ENCODE peak calls at places on chromosomes 3 and 15, in nine cellular contexts. One of them, this sample, is unnamed.

GRCh38 chr15:64690008-64690407 is 85.4 kb downstream of the RBPMS2 start:
- DNase-seq in tibial nerve: no peak
- DNase-seq in spleen: no peak
- DNase-seq in choroid plexus epithelial cell: no peak
- DNase-seq in HFF-Myc: no peak
- DNase-seq in A549: no peak
- DNase-seq in OCI-LY7: no peak
- DNase-seq in fibroblast of villous mesenchyme: no peak
- DNase-seq in heart left ventricle: no peak
- DNase-seq in this sample: no peak

GRCh38 chr15:29686079-29686425 is 136.2 kb downstream of the TJP1 start:
- DNase-seq in OCI-LY7: no peak
- DNase-seq in fibroblast of villous mesenchyme: no peak
- DNase-seq in heart left ventricle: no peak
- DNase-seq in tibial nerve: no peak
- DNase-seq in A549: no peak
- DNase-seq in HFF-Myc: no peak
- DNase-seq in choroid plexus epithelial cell: no peak
- DNase-seq in spleen: no peak
- DNase-seq in this sample: no peak

GRCh38 chr3:177312491-177312890 is 115.2 kb upstream of the TBL1XR1 start:
- DNase-seq in HFF-Myc: no peak
- DNase-seq in tibial nerve: no peak
- DNase-seq in A549: no peak
- DNase-seq in OCI-LY7: no peak
- DNase-seq in choroid plexus epithelial cell: no peak
- DNase-seq in heart left ventricle: no peak
- DNase-seq in spleen: no peak
- DNase-seq in fibroblast of villous mesenchyme: no peak
- DNase-seq in this sample: no peak

GRCh38 chr15:74789171-74789627 is 7.3 kb downstream of the CSK start:
- DNase-seq in A549: no peak
- DNase-seq in tibial nerve: no peak
- DNase-seq in choroid plexus epithelial cell: no peak
- DNase-seq in HFF-Myc: no peak
- DNase-seq in heart left ventricle: no peak
- DNase-seq in fibroblast of villous mesenchyme: no peak
- DNase-seq in OCI-LY7: peak
- DNase-seq in spleen: peak
- DNase-seq in this sample: no peak

GRCh38 chr3:81666502-81667121 is 94.8 kb downstream of the GBE1 start:
- DNase-seq in A549: no peak
- DNase-seq in choroid plexus epithelial cell: peak
- DNase-seq in heart left ventricle: no peak
- DNase-seq in fibroblast of villous mesenchyme: peak
- DNase-seq in tibial nerve: no peak
- DNase-seq in HFF-Myc: peak
- DNase-seq in OCI-LY7: peak
- DNase-seq in spleen: no peak
- DNase-seq in this sample: peak

GRCh38 chr3:52037291-52037690 is 19.1 kb downstream of the DUSP7 start:
- DNase-seq in choroid plexus epithelial cell: no peak
- DNase-seq in HFF-Myc: no peak
- DNase-seq in spleen: no peak
- DNase-seq in OCI-LY7: no peak
- DNase-seq in tibial nerve: no peak
- DNase-seq in A549: no peak
- DNase-seq in heart left ventricle: no peak
- DNase-seq in fibroblast of villous mesenchyme: no peak
- DNase-seq in this sample: no peak

GRCh38 chr15:48719668-48720067 is 74.2 kb upstream of the FBN1 start:
- DNase-seq in tibial nerve: no peak
- DNase-seq in fibroblast of villous mesenchyme: no peak
- DNase-seq in OCI-LY7: no peak
- DNase-seq in spleen: no peak
- DNase-seq in HFF-Myc: no peak
- DNase-seq in heart left ventricle: no peak
- DNase-seq in choroid plexus epithelial cell: no peak
- DNase-seq in A549: no peak
- DNase-seq in this sample: no peak

GRCh38 chr15:74421302-74422245 is 12.2 kb downstream of the SEMA7A start:
- DNase-seq in choroid plexus epithelial cell: no peak
- DNase-seq in spleen: peak
- DNase-seq in HFF-Myc: no peak
- DNase-seq in tibial nerve: no peak
- DNase-seq in OCI-LY7: no peak
- DNase-seq in A549: no peak
- DNase-seq in heart left ventricle: no peak
- DNase-seq in fibroblast of villous mesenchyme: no peak
- DNase-seq in this sample: no peak

GRCh38 chr3:189833266-189833665 is 202.1 kb downstream of the TP63 start:
- DNase-seq in choroid plexus epithelial cell: no peak
- DNase-seq in spleen: no peak
- DNase-seq in fibroblast of villous mesenchyme: no peak
- DNase-seq in heart left ventricle: no peak
- DNase-seq in HFF-Myc: no peak
- DNase-seq in OCI-LY7: no peak
- DNase-seq in A549: no peak
- DNase-seq in tibial nerve: no peak
- DNase-seq in this sample: no peak

GRCh38 chr3:43221076-43221475 is 65.3 kb upstream of the SNRK start:
- DNase-seq in spleen: no peak
- DNase-seq in OCI-LY7: no peak
- DNase-seq in tibial nerve: no peak
- DNase-seq in heart left ventricle: no peak
- DNase-seq in A549: no peak
- DNase-seq in fibroblast of villous mesenchyme: no peak
- DNase-seq in choroid plexus epithelial cell: peak
- DNase-seq in HFF-Myc: no peak
- DNase-seq in this sample: no peak

GRCh38 chr3:186589115-186589514 is 18.6 kb downstream of the DNAJB11 start:
- DNase-seq in OCI-LY7: peak
- DNase-seq in choroid plexus epithelial cell: peak
- DNase-seq in heart left ventricle: no peak
- DNase-seq in spleen: no peak
- DNase-seq in A549: peak
- DNase-seq in HFF-Myc: no peak
- DNase-seq in fibroblast of villous mesenchyme: peak
- DNase-seq in tibial nerve: no peak
- DNase-seq in this sample: peak

GRCh38 chr3:187613557-187613956 is 56.6 kb downstream of the SST start:
- DNase-seq in OCI-LY7: no peak
- DNase-seq in spleen: no peak
- DNase-seq in HFF-Myc: no peak
- DNase-seq in choroid plexus epithelial cell: no peak
- DNase-seq in fibroblast of villous mesenchyme: no peak
- DNase-seq in tibial nerve: no peak
- DNase-seq in A549: no peak
- DNase-seq in heart left ventricle: no peak
- DNase-seq in this sample: no peak

GRCh38 chr3:159787191-159787590 is 201.4 kb upstream of the IL12A start:
- DNase-seq in tibial nerve: no peak
- DNase-seq in OCI-LY7: no peak
- DNase-seq in A549: peak
- DNase-seq in HFF-Myc: peak
- DNase-seq in spleen: no peak
- DNase-seq in choroid plexus epithelial cell: peak
- DNase-seq in fibroblast of villous mesenchyme: peak
- DNase-seq in heart left ventricle: no peak
- DNase-seq in this sample: peak

GRCh38 chr3:158405507-158405906 is 165.5 kb upstream of the MLF1 start:
- DNase-seq in OCI-LY7: no peak
- DNase-seq in choroid plexus epithelial cell: no peak
- DNase-seq in spleen: no peak
- DNase-seq in A549: no peak
- DNase-seq in HFF-Myc: no peak
- DNase-seq in heart left ventricle: no peak
- DNase-seq in fibroblast of villous mesenchyme: no peak
- DNase-seq in tibial nerve: no peak
- DNase-seq in this sample: no peak

GRCh38 chr15:79775821-79776220 is 121.0 kb downstream of the MTHFS start:
- DNase-seq in HFF-Myc: no peak
- DNase-seq in A549: no peak
- DNase-seq in spleen: no peak
- DNase-seq in heart left ventricle: no peak
- DNase-seq in choroid plexus epithelial cell: no peak
- DNase-seq in OCI-LY7: no peak
- DNase-seq in tibial nerve: no peak
- DNase-seq in fibroblast of villous mesenchyme: no peak
- DNase-seq in this sample: no peak

DNA sequence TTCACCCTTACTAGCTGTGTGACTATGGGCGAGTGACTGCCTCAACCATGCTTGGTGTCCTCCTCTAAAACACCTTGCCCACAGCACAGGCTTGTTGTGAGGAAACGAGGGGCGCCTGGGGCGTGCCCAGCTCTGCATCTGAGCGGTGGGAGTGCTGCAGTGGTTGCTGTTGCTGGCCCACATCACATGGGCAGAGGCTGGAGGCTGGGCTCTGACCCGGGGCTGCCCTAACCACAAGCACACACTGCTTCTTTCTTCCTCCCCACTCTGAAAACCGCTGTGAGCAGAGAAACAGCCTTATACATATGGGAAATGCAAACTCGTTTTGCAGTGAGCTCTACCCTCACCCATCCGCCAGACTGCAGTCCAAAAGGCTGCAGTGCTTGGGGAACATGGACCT is 74.8 kb upstream of the RPL32 start:
- DNase-seq in tibial nerve: no peak
- DNase-seq in fibroblast of villous mesenchyme: no peak
- DNase-seq in HFF-Myc: no peak
- DNase-seq in choroid plexus epithelial cell: no peak
- DNase-seq in heart left ventricle: no peak
- DNase-seq in A549: no peak
- DNase-seq in spleen: peak
- DNase-seq in OCI-LY7: no peak
- DNase-seq in this sample: no peak
- TF ChIP-seq CTCF in tibial nerve: no peak
- TF ChIP-seq CTCF in fibroblast of villous mesenchyme: no peak
- TF ChIP-seq CTCF in HFF-Myc: no peak
- TF ChIP-seq CTCF in choroid plexus epithelial cell: no peak
- TF ChIP-seq CTCF in heart left ventricle: no peak
- TF ChIP-seq CTCF in A549: no peak
- TF ChIP-seq CTCF in spleen: no peak
- TF ChIP-seq CTCF in OCI-LY7: no peak
- TF ChIP-seq CTCF in this sample: no peak

GRCh38 chr15:38073278-38073930 is 139.0 kb downstream of the TMCO5A start:
- DNase-seq in A549: no peak
- DNase-seq in heart left ventricle: peak
- DNase-seq in HFF-Myc: no peak
- DNase-seq in fibroblast of villous mesenchyme: peak
- DNase-seq in spleen: no peak
- DNase-seq in OCI-LY7: peak
- DNase-seq in choroid plexus epithelial cell: peak
- DNase-seq in tibial nerve: no peak
- DNase-seq in this sample: peak
- H3K4me3 ChIP-seq in A549: peak
- H3K4me3 ChIP-seq in heart left ventricle: peak
- H3K4me3 ChIP-seq in HFF-Myc: peak
- H3K4me3 ChIP-seq in fibroblast of villous mesenchyme: peak
- H3K4me3 ChIP-seq in spleen: peak
- H3K4me3 ChIP-seq in OCI-LY7: peak
- H3K4me3 ChIP-seq in choroid plexus epithelial cell: peak
- H3K4me3 ChIP-seq in tibial nerve: peak
- H3K4me3 ChIP-seq in this sample: peak

DNA sequence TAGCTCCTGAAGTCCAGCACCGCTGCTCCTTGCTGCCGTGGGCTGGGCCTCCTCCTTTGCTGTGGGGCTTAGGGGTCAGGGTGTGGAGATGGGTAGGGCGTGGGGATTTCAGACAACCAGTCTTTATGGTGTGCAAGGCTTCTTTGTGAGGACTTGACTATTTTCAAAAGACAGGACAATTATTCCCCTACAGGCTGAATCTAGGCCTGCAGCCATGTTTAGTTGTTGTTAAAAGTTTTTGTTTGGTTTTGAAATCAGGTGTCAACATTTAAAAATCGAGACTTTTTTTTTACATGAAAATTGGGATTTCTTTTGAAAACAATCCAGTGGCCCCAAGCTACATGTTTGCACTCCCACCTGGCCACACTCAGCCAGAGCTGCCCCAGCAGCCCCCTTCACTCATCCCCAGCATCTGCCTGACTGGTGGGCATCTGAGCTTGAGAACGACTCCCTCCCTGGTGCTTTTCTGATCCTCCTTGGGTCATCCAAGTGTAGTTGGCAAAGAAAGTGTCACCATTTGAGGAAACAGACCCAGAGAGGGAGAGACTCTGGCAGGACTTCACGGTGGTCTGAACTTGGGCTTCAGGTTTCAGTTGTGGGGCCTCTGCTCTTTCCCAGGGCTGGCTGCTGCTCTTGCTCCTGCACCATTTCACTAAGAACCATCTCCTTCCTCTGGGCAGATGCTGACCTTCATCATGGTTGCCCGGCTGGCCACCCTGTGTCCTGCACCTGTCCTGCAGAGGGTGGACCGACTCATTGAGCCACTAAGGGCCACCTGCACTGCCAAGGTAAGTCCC is 10.4 kb downstream of the RPL32 start:
- DNase-seq in spleen: no peak
- DNase-seq in fibroblast of villous mesenchyme: no peak
- DNase-seq in heart left ventricle: no peak
- DNase-seq in choroid plexus epithelial cell: peak
- DNase-seq in OCI-LY7: no peak
- DNase-seq in A549: no peak
- DNase-seq in HFF-Myc: no peak
- DNase-seq in tibial nerve: no peak
- DNase-seq in this sample: no peak
- TF ChIP-seq CTCF in spleen: no peak
- TF ChIP-seq CTCF in fibroblast of villous mesenchyme: peak
- TF ChIP-seq CTCF in heart left ventricle: no peak
- TF ChIP-seq CTCF in choroid plexus epithelial cell: peak
- TF ChIP-seq CTCF in OCI-LY7: peak
- TF ChIP-seq CTCF in A549: no peak
- TF ChIP-seq CTCF in HFF-Myc: no peak
- TF ChIP-seq CTCF in tibial nerve: no peak
- TF ChIP-seq CTCF in this sample: peak

GRCh38 chr3:49500408-49501257 is 30.6 kb downstream of the DAG1 start:
- DNase-seq in HFF-Myc: peak
- DNase-seq in OCI-LY7: no peak
- DNase-seq in choroid plexus epithelial cell: peak
- DNase-seq in tibial nerve: peak
- DNase-seq in fibroblast of villous mesenchyme: peak
- DNase-seq in spleen: no peak
- DNase-seq in heart left ventricle: peak
- DNase-seq in A549: peak
- DNase-seq in this sample: peak
- H3K4me3 ChIP-seq in HFF-Myc: peak
- H3K4me3 ChIP-seq in OCI-LY7: no peak
- H3K4me3 ChIP-seq in choroid plexus epithelial cell: peak
- H3K4me3 ChIP-seq in tibial nerve: no peak
- H3K4me3 ChIP-seq in fibroblast of villous mesenchyme: no peak
- H3K4me3 ChIP-seq in spleen: no peak
- H3K4me3 ChIP-seq in heart left ventricle: no peak
- H3K4me3 ChIP-seq in A549: no peak
- H3K4me3 ChIP-seq in this sample: no peak